ENCODE peak calls at places on chromosomes 5 and 9, in four cellular contexts. O, I, W and Z are unnamed samples.

GRCh38 chr5:167261309-167262100 is 1029.9 kb upstream of the WWC1 start:
- DNase-seq in O (no peak), I (no peak), W (no peak), Z (no peak)

GRCh38 chr9:19313573-19313972 is 66.5 kb downstream of the RPS6 start:
- DNase-seq in O (no peak), I (no peak), W (no peak), Z (no peak)

GRCh38 chr9:107809859-107810492 is 320.4 kb upstream of the KLF4 start:
- DNase-seq in O (no peak), I (no peak), W (peak; percentile 58), Z (no peak)

GRCh38 chr9:76162751-76163500 is 231.3 kb downstream of the RFK start:
- DNase-seq in O (no peak), I (no peak), W (peak; percentile 36), Z (no peak)

GRCh38 chr5:43603535-43604363 is 769 bp downstream of the NNT start:
- DNase-seq in O (no peak), I (peak; percentile 6), W (peak; percentile 45), Z (peak; percentile 64)

GRCh38 chr9:126157409-126157808 is 169.2 kb upstream of the MVB12B start:
- DNase-seq in O (no peak), I (no peak), W (no peak), Z (no peak)

GRCh38 chr9:11086561-11086960 is 473.8 kb upstream of the PTPRD start:
- DNase-seq in O (no peak), I (no peak), W (peak; percentile 1), Z (no peak)

GRCh38 chr5:95862636-95863382 is 40.3 kb upstream of the GLRX start:
- DNase-seq in O (no peak), I (no peak), W (no peak), Z (no peak)

GRCh38 chr9:29637448-29638196 is 2064.3 kb upstream of the C9orf72 start:
- DNase-seq in O (no peak), I (no peak), W (no peak), Z (no peak)

GRCh38 chr5:15694694-15695093 is 194.7 kb downstream of the FBXL7 start:
- DNase-seq in O (no peak), I (no peak), W (peak; percentile 76), Z (no peak)

GRCh38 chr9:107360098-107360497 is 77.0 kb downstream of the RAD23B start:
- DNase-seq in O (no peak), I (no peak), W (no peak), Z (no peak)

GRCh38 chr5:43042626-43043399 is 2.7 kb upstream of the ANXA2R start:
- DNase-seq in O (no peak), I (peak; percentile 46), W (peak; percentile 87), Z (peak; percentile 69)

DNA sequence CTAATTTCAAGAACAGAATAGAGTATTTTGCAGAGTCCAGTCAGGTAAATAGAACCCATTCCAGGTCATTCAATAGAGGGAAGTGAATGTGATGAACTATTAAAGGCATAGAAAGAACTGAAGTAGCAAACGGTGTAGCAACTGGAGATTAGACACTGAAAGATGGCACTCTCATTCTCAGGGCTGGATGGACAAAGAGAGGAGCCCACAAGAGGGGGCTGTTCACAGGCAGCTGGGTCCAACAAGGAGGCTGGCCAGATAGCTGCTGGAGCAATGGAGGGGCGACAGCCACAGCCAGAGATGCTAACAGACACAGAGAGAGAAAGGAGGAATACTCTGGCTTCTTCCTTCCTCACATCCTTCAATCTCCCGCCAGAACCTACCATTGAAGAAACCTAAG is 93.1 kb upstream of the SMARCA2 start:
- DNase-seq in O (no peak), I (no peak), W (no peak), Z (no peak)
- TF ChIP-seq CTCF in O (no peak), I (no peak), W (no peak), Z (no peak)

GRCh38 chr9:34126207-34127034 is at the start of gene DCAF12:
- DNase-seq in O (peak; percentile 67), I (peak; percentile 91), W (peak; percentile 91), Z (peak; percentile 89)
- TF ChIP-seq CTCF in O (no peak), I (no peak), W (no peak), Z (no peak)

DNA sequence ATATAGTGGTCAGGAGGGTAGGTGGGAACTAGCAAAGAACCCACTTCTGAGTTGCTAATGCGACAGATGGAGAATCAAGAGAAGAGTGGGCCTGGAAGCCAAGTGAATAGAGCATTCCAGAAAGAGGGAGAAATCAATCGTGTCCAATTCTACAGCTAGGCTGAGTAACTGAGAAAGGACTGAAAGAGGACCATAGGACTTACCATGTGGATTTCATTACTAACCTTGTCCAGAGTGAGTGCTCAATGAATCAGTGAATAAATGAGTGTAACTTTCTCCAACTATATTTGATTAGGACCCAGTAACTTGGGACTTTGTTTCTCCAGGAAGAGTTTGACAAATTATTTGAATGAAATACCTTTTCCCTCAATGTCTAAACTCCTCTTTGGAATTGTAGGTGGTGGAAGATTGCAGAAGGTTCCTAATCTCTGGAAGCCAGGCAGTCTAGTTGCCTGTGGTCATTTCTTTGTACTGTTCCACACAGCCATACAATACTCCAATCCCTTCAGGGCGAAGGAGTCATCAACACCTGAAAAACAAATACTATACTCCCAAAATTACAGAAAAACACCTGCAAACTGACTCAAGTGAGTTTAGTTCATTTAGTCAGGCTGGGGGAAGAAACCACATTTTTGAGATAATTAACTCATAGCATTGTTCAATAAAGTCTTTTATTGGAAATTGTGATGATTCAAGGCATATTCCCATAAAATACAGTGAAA is 2.6 kb upstream of the F2RL1 start:
- DNase-seq in O (no peak), I (no peak), W (no peak), Z (no peak)
- TF ChIP-seq CTCF in O (no peak), I (no peak), W (no peak), Z (no peak)

GRCh38 chr5:138536665-138537315 is 6.2 kb downstream of the ETF1 start:
- DNase-seq in O (no peak), I (no peak), W (no peak), Z (no peak)
- TF ChIP-seq CTCF in O (no peak), I (peak; percentile 58), W (peak; percentile 47), Z (peak; percentile 45)

DNA sequence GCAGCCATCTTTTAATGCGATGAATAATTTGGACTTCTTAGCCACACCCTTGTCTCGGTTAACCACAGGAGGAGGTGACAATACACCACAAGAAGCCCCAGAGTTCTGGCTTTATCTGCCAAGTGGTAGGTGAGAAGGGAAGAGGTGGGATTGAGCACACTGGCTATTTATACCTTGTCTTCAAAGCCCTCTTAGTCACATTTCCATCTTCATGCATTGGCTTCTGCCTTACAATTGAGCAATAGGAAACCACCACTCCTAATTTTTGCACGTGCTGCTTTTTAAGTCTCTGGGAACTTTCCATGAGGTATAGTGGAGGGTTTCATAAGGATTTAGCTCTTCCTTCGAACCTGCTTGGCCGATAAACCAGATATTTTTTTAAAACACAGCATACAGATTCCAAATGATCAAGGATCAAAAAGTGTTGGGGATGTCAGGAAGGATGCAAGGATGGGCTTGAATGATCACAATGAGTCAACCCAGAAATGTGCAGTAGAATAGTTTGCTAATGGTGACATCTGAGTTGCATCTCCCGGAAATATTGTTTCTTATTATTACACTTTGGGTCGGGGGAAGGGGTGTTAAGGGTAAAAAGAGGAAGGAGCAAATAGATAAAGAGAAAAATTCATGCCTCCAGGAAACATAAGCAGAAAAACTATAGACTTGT is 25.5 kb downstream of the PLAC8L1 start:
- DNase-seq in O (no peak), I (no peak), W (peak; percentile 13), Z (no peak)
- TF ChIP-seq CTCF in O (no peak), I (no peak), W (no peak), Z (no peak)

DNA sequence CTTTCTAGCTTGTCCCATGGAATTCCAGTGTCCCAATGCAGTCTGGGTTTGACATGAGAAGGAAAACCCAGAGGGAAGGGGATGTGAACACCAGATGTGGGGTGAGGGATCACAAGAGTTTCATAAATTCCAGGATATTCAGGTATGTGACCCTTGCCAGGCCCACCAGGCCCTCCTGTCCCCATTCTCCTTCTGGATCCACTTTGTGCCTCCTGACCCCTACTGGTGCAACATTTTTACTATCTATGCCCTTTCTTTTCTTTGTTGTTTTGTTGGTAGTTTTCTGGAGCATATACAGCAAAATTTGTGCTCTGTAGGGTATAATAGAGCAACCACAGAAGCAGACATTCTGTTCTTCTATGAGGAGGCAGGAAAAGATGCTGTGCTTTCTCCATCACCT is 597.0 kb upstream of the GRAMD2B start:
- DNase-seq in O (no peak), I (no peak), W (no peak), Z (no peak)
- TF ChIP-seq CTCF in O (no peak), I (no peak), W (no peak), Z (no peak)

GRCh38 chr5:79521156-79521555 is 7.2 kb upstream of the HOMER1 start:
- DNase-seq in O (no peak), I (no peak), W (no peak), Z (no peak)
- TF ChIP-seq CTCF in O (no peak), I (no peak), W (no peak), Z (no peak)

DNA sequence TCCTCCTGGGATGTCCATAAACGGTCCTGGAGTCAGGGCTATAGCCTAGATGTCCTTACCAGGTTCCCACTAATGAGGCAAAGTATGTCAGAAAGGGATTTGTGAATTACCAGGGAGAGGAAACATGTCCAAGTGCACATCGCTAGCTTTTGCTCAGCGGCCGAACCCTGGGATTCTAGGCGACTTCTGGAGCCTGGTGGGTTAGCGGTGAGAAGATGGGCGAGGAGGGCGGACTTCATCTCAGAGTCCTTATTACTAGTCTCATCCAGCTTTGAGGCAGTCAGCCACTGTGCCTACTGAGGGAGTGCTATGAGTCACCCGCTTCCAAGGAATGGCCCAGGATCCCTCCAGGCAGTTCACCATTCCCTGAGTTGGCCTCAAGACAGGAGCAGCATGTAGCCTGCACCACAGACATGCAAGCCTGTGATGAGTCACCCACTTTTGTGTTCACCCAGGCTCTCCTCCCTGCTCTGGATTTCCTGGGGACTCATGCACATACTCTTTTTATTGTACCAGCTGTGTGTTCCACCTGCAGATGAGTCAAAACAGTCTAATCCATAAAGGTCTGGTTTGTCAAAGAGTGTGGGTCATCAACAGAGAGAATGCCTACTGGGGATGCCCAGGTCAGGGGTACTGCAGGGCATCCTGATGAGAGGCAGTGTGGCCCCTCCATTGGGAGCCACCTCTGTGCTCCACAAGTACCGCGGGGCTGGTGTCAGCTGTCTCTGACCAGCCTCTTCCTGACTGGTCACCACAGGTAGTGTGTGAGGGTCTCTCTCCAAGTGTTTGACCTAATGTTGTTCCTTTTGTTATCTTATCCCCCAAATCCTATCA is 20.2 kb downstream of the SLC22A5 start:
- DNase-seq in O (peak; percentile 54), I (no peak), W (peak; percentile 98), Z (no peak)
- TF ChIP-seq CTCF in O (no peak), I (no peak), W (no peak), Z (no peak)

GRCh38 chr5:79621056-79621455 is 8.8 kb downstream of the TENT2 start:
- DNase-seq in O (no peak), I (no peak), W (peak; percentile 47), Z (no peak)
- TF ChIP-seq CTCF in O (no peak), I (no peak), W (no peak), Z (no peak)

GRCh38 chr9:108813951-108814601 is 41.7 kb downstream of the ACTL7B start:
- DNase-seq in O (no peak), I (peak; percentile 17), W (peak; percentile 38), Z (no peak)
- TF ChIP-seq CTCF in O (no peak), I (no peak), W (peak; percentile 38), Z (no peak)